ENCODE peak calls at places on chromosomes 1 and 21, in eight cellular contexts. O, I, Q, F, J, X, R and W are unnamed samples.

GRCh38 chr1:107536266-107536665 is 395.4 kb downstream of the NTNG1 start:
- DNase-seq in F (no peak), I (peak), X (no peak), J (peak), Q (no peak), O (no peak), R (no peak), W (no peak)

GRCh38 chr1:19165501-19165900 is 44.6 kb downstream of the UBR4 start:
- DNase-seq in I (no peak), X (no peak), J (peak), O (no peak), Q (no peak), F (no peak), R (no peak), W (no peak)

GRCh38 chr1:224587051-224587450 is 29.1 kb upstream of the CNIH3 start:
- DNase-seq in R (no peak), O (no peak), Q (no peak), J (no peak), X (no peak), F (no peak), I (no peak), W (no peak)

GRCh38 chr1:239386453-239387303 is at the start of gene CHRM3:
- DNase-seq in O (peak), F (peak), R (peak), I (no peak), Q (no peak), J (peak), X (peak), W (no peak)

GRCh38 chr1:116827607-116828125 is 73.4 kb downstream of the CD2 start:
- DNase-seq in Q (no peak), O (no peak), I (no peak), J (no peak), R (no peak), F (no peak), X (no peak), W (no peak)

GRCh38 chr21:28359300-28359699 is 633.4 kb downstream of the LTN1 start:
- DNase-seq in J (no peak), X (no peak), I (no peak), F (no peak), Q (no peak), O (no peak), R (no peak), W (no peak)

GRCh38 chr1:116853680-116854191 is 56.0 kb upstream of the PTGFRN start:
- DNase-seq in F (peak), O (no peak), I (peak), R (no peak), X (no peak), J (peak), Q (peak), W (no peak)

GRCh38 chr1:47940779-47941178 is 56.4 kb downstream of the TRABD2B start:
- DNase-seq in Q (no peak), X (no peak), J (peak), O (no peak), F (no peak), R (no peak), I (no peak), W (no peak)

GRCh38 chr1:72636636-72637035 is 354.3 kb upstream of the NEGR1 start:
- DNase-seq in O (no peak), F (no peak), R (no peak), I (peak), J (no peak), X (no peak), Q (no peak), W (no peak)

GRCh38 chr1:40932004-40932403 is 47.5 kb upstream of the CTPS1 start:
- DNase-seq in X (peak), O (no peak), J (no peak), F (no peak), R (no peak), I (no peak), Q (no peak), W (no peak)

GRCh38 chr1:210605099-210605498 is 276.4 kb downstream of the HHAT start:
- DNase-seq in Q (no peak), R (no peak), O (no peak), X (no peak), J (no peak), I (no peak), F (no peak), W (no peak)

GRCh38 chr1:193058529-193059281 is 455 bp downstream of the UCHL5 start:
- DNase-seq in O (peak), Q (peak), I (no peak), F (peak), X (peak), R (peak), J (peak), W (peak)

GRCh38 chr1:58815069-58815679 is 31.3 kb upstream of the JUN start:
- DNase-seq in F (peak), J (peak), X (peak), R (peak), I (peak), O (peak), Q (peak), W (peak)

GRCh38 chr21:36478207-36478701 is 1.7 kb downstream of the CLDN14 start:
- DNase-seq in Q (no peak), O (no peak), J (peak), X (no peak), R (no peak), F (no peak), I (peak), W (no peak)

GRCh38 chr21:41197582-41197981 is 29.6 kb downstream of the BACE2 start:
- DNase-seq in J (no peak), I (no peak), F (no peak), X (no peak), O (no peak), Q (no peak), R (no peak), W (no peak)

GRCh38 chr1:61452354-61452990 is 272.5 kb downstream of the TM2D1 start:
- DNase-seq in I (peak), R (no peak), J (no peak), X (no peak), O (no peak), Q (no peak), F (no peak), W (no peak)

GRCh38 chr1:226827458-226827857 is 43.0 kb upstream of the PSEN2 start:
- DNase-seq in O (no peak), I (no peak), X (peak), J (no peak), Q (peak), R (peak), F (no peak), W (no peak)

DNA sequence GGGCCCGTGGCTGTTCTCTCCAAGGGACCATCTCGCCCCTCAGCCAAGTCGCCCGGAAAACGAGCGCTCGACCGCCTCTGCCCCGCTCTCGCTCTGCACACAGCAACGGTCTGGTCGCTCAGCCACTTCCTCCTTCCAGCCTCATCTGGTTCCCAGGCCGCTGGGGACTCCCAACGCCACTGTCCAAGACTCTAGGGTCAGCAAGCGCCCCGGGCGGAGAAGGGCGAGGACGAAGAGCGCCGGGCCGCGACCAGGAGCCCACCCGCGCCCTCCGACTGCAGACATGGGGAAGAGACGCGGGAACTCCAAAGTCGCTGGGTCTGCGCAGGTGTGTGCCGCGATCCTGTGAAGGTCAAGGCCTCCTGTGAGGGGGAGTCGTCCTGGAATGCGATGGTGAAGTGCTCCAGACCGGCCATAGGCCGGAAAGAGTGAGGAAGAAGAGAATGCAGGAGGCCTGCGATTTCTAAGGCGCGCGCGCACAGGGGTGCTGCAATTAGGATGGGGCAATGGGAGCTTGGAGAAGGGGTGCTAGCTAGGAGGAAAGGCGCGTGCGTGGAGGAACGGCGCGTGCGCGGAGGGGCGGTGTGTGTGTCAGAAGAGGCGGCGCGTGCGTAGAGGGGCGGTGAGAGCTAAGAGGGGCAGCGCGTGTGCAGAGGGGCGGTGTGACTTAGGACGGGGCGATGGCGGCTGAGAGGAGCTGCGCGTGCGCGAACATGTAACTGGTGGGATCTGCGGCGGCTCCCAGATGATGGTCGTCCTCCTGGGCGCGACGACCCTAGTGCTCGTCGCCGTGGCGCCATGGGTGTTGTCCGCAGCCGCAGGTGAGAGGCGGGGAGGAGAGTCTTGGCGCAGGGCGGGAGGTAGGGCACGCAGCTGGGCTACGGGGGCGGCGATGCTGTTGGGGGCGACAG is at the start of gene IFNAR1:
- DNase-seq in F (peak), O (peak), J (peak), Q (peak), X (peak), R (peak), I (peak), W (peak)
- TF ChIP-seq CTCF in F (no peak), O (no peak), J (no peak), Q (peak), X (no peak), R (no peak), I (no peak), W (no peak)

GRCh38 chr1:150067184-150068182 is at the start of gene VPS45:
- DNase-seq in O (peak), Q (peak), R (peak), F (peak), I (peak), J (peak), X (peak), W (peak)
- TF ChIP-seq CTCF in O (peak), Q (peak), R (no peak), F (peak), I (no peak), J (no peak), X (no peak), W (no peak)

GRCh38 chr1:216726435-216726834 is 3.2 kb upstream of the ESRRG start:
- DNase-seq in Q (no peak), I (no peak), F (no peak), R (no peak), O (no peak), J (no peak), X (no peak), W (no peak)
- TF ChIP-seq CTCF in Q (no peak), I (no peak), F (peak), R (no peak), O (peak), J (peak), X (no peak), W (no peak)

GRCh38 chr1:156336242-156336641 is 1.9 kb downstream of the CCT3 start:
- DNase-seq in R (no peak), J (no peak), O (no peak), X (no peak), F (no peak), I (no peak), Q (peak), W (no peak)
- TF ChIP-seq CTCF in R (no peak), J (peak), O (peak), X (no peak), F (peak), I (peak), Q (peak), W (no peak)

DNA sequence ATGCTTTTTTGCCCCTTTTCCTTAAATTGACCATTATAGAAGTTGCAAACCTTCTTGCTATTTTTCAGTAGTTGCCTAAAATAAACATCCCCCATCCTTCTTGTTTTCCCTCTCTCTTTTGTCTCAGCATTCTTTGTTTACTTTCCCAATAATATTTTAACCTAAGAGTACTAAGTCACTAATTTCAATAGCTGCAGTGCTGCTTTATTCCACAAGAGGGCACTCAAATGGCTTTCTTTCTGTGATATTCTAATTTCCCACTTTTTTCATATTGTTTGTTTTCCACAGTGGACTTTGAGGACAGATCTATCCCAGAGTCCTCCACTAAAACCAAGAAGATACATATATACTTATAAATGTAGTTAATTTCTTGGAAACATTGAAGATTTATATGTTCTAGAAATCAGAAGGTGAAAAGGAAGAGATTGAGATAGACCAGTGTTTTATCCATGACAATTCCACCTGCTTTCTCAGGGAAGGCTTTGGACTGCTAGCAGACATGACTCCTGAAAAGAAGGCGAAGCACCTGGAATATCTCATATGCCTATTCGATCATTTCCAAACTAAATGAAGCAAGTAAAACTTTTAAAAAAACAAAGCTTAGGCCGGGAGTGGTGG is 104.8 kb upstream of the GRIK1 start:
- DNase-seq in O (no peak), I (peak), R (no peak), F (peak), Q (peak), X (peak), J (peak), W (no peak)
- TF ChIP-seq CTCF in O (peak), I (peak), R (peak), F (peak), Q (peak), X (peak), J (peak), W (peak)

GRCh38 chr21:24514081-24514733 is 1093.1 kb downstream of the MRPL39 start:
- DNase-seq in J (no peak), R (no peak), F (no peak), O (no peak), Q (no peak), I (no peak), X (no peak), W (no peak)
- TF ChIP-seq CTCF in J (peak), R (peak), F (peak), O (peak), Q (peak), I (peak), X (peak), W (no peak)

GRCh38 chr1:35884934-35885333 is 1.9 kb downstream of the AGO1 start:
- DNase-seq in F (no peak), Q (peak), J (no peak), I (no peak), R (no peak), O (no peak), X (no peak), W (no peak)
- TF ChIP-seq CTCF in F (no peak), Q (no peak), J (no peak), I (no peak), R (no peak), O (no peak), X (no peak), W (no peak)

DNA sequence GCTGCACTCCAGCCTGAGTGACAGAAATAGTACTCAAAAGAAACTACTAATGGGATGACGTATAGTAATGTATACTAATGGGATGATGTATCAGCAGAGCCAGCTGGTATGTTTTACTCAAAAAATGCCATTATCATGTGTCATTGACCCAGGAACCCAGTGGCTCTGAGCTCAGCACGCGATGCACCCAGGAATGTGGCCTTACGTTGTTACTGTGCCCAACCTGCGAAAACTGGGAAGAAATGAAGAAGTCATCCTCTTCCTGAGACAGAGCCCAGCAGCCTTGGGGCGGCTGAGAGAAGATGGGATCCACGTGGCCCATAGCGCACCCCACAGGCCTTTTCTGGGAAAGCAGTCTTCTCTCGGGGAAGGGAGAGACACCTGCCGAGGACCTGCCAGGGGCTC is 8.8 kb downstream of the UBE2J2 start:
- DNase-seq in R (no peak), F (no peak), Q (peak), O (peak), J (peak), I (peak), X (no peak), W (no peak)
- TF ChIP-seq CTCF in R (no peak), F (peak), Q (peak), O (peak), J (peak), I (peak), X (no peak), W (no peak)

DNA sequence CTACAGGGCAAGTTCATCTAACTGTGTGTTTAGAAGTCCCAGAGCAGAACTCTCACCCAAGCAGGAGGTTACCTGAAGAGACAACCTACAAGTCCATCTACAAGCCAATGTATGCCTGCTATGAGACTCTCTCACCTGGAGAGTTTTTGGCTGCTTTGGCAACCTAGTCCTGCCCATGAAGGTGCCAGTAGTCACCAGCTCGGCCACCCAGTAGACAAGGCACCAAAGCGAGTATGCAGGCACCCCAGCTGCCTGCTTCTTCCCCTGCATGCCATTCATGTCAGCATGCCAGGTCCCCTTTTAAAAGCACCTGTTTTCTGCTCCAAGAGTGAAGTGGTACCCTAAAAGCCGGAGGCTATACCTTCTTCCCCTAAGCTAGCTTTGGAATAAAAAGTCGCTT is 20.2 kb downstream of the RIIAD1 start:
- DNase-seq in I (no peak), F (no peak), J (no peak), X (no peak), R (no peak), Q (no peak), O (no peak), W (no peak)
- TF ChIP-seq CTCF in I (no peak), F (no peak), J (no peak), X (no peak), R (no peak), Q (no peak), O (no peak), W (no peak)